ENCODE peak calls at places on chromosomes 2 and 18, in nine cellular contexts. X is dorsolateral prefrontal cortex, I is psoas muscle, G is GM23338, F is right lobe of liver, L is AG04450, B is neural progenitor cell, H is thoracic aorta, U is fibroblast of mammary gland. E is an unnamed sample.

GRCh38 chr2:176129013-176129796 is at the start of gene HOXD8:
- DNase-seq in X (no peak), I (peak), G (peak), F (no peak), L (no peak), B (peak), H (no peak), U (peak), E (peak)

GRCh38 chr18:59448546-59448945 is 89.5 kb upstream of the LMAN1 start:
- DNase-seq in X (no peak), I (no peak), G (no peak), F (no peak), L (no peak), B (no peak), H (no peak), U (peak), E (peak)

GRCh38 chr2:2876350-2877042 is 501.1 kb downstream of the EIPR1 start:
- DNase-seq in X (no peak), I (no peak), G (peak), F (no peak), L (no peak), B (no peak), H (no peak), U (no peak), E (no peak)

GRCh38 chr2:48633143-48633542 is 15.5 kb downstream of the GTF2A1L start:
- DNase-seq in X (no peak), I (no peak), G (no peak), F (no peak), L (no peak), B (no peak), H (no peak), U (no peak), E (no peak)

GRCh38 chr2:8389373-8390108 is 292.3 kb upstream of the ID2 start:
- DNase-seq in X (no peak), I (no peak), G (no peak), F (no peak), L (no peak), B (no peak), H (no peak), U (peak), E (peak)

GRCh38 chr2:58098254-58099096 is 51.9 kb downstream of the VRK2 start:
- DNase-seq in X (no peak), I (no peak), G (no peak), F (no peak), L (no peak), B (no peak), H (no peak), U (peak), E (peak)

GRCh38 chr2:120740765-120741513 is 5.3 kb downstream of the GLI2 start:
- DNase-seq in X (no peak), I (no peak), G (peak), F (no peak), L (no peak), B (peak), H (no peak), U (no peak), E (peak)

GRCh38 chr2:105487142-105488069 is 88.6 kb upstream of the FHL2 start:
- DNase-seq in X (no peak), I (no peak), G (no peak), F (no peak), L (peak), B (no peak), H (no peak), U (peak), E (peak)

GRCh38 chr18:44876749-44877148 is 196.1 kb downstream of the SETBP1 start:
- DNase-seq in X (no peak), I (no peak), G (no peak), F (no peak), L (no peak), B (no peak), H (no peak), U (no peak), E (no peak)

GRCh38 chr2:100071350-100072043 is 70.9 kb downstream of the AFF3 start:
- DNase-seq in X (no peak), I (no peak), G (no peak), F (no peak), L (no peak), B (no peak), H (no peak), U (no peak), E (no peak)

GRCh38 chr2:156396126-156396525 is 40.1 kb upstream of the GPD2 start:
- DNase-seq in X (no peak), I (no peak), G (no peak), F (no peak), L (no peak), B (no peak), H (no peak), U (no peak), E (no peak)

GRCh38 chr2:232633413-232634318 is at the start of gene EFHD1:
- DNase-seq in X (peak), I (peak), G (peak), F (peak), L (no peak), B (peak), H (peak), U (peak), E (peak)

GRCh38 chr2:232632229-232632903 is 1.0 kb upstream of the EFHD1 start:
- DNase-seq in X (no peak), I (no peak), G (no peak), F (no peak), L (no peak), B (no peak), H (no peak), U (no peak), E (peak)

GRCh38 chr2:232634319-232635150 is 1.1 kb downstream of the EFHD1 start:
- DNase-seq in X (peak), I (peak), G (peak), F (no peak), L (no peak), B (peak), H (no peak), U (no peak), E (peak)

GRCh38 chr2:232635820-232636219 is 2.4 kb downstream of the EFHD1 start:
- DNase-seq in X (no peak), I (no peak), G (no peak), F (no peak), L (no peak), B (no peak), H (no peak), U (no peak), E (no peak)

DNA sequence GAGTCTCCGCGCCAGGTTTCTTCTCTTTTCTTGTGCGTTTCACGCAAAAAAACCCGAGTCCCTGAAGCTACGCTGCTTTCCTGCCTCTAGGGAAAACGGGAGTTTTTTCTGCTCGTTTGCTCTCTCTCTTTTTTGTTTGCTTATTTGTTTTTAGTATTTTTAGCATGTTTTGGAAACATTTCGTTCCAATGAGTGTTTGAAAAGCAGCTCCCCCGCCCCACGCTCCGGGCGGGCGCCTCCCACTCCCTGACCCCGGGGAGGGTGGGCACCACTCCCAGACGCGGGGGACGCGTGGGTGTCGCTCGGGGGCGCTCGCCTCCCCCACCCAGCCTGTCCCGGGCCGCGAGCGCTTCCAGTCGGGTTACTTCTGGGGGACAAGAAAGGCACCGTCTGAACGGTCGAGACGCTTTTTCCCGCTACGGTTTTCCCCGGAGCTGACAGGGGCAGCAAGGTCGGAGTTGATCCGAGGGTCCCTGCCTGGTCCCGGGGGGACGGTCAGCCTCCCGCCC is 446 bp upstream of the EFHD1 start:
- DNase-seq in X (peak), I (peak), G (peak), F (peak), L (no peak), B (peak), H (no peak), U (peak), E (no peak)
- TF ChIP-seq CTCF in X (peak), I (no peak), G (peak), F (no peak), L (no peak), B (peak), H (no peak), U (no peak), E (no peak)

GRCh38 chr2:60818272-60818671 is 62.2 kb downstream of the PAPOLG start:
- DNase-seq in X (no peak), I (no peak), G (no peak), F (no peak), L (no peak), B (no peak), H (no peak), U (peak), E (peak)
- H3K4me3 ChIP-seq in X (no peak), I (no peak), G (no peak), F (no peak), L (no peak), B (no peak), H (no peak), U (no peak), E (no peak)

GRCh38 chr18:11880586-11881304 is 27.4 kb downstream of the MPPE1 start:
- DNase-seq in X (no peak), I (no peak), G (no peak), F (no peak), L (no peak), B (no peak), H (no peak), U (no peak), E (no peak)
- TF ChIP-seq CTCF in X (no peak), I (no peak), G (no peak), F (no peak), L (no peak), B (no peak), H (no peak), U (no peak), E (no peak)

DNA sequence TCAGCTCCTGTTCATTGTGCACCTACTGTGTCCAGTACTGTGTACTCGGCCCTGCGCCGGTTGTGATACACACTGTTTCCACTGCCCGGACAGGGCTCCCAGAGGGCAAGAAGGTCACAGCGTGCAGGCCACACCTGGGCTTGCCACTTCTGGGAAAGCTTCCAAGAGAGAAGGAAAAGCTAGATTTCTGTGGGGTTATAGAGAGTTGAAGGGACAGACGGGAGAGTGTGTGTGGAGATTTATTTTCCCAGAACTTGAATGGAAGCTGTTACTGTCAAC is 3.8 kb upstream of the CNDP1 start:
- DNase-seq in X (no peak), I (no peak), G (no peak), F (no peak), L (no peak), B (no peak), H (no peak), U (no peak), E (no peak)
- H3K4me3 ChIP-seq in X (no peak), I (no peak), G (no peak), F (no peak), L (no peak), B (no peak), H (no peak), U (no peak), E (no peak)

GRCh38 chr2:172708247-172708646 is 27.4 kb upstream of the RAPGEF4 start:
- DNase-seq in X (no peak), I (no peak), G (no peak), F (no peak), L (no peak), B (no peak), H (no peak), U (no peak), E (no peak)

GRCh38 chr2:172702451-172702850 is 33.2 kb upstream of the RAPGEF4 start:
- DNase-seq in X (no peak), I (no peak), G (no peak), F (no peak), L (no peak), B (no peak), H (no peak), U (no peak), E (no peak)

GRCh38 chr2:172701250-172701649 is 34.4 kb upstream of the RAPGEF4 start:
- DNase-seq in X (no peak), I (no peak), G (no peak), F (no peak), L (peak), B (no peak), H (no peak), U (peak), E (peak)

GRCh38 chr2:172705352-172705751 is 30.3 kb upstream of the RAPGEF4 start:
- DNase-seq in X (no peak), I (no peak), G (no peak), F (no peak), L (no peak), B (no peak), H (no peak), U (no peak), E (no peak)

DNA sequence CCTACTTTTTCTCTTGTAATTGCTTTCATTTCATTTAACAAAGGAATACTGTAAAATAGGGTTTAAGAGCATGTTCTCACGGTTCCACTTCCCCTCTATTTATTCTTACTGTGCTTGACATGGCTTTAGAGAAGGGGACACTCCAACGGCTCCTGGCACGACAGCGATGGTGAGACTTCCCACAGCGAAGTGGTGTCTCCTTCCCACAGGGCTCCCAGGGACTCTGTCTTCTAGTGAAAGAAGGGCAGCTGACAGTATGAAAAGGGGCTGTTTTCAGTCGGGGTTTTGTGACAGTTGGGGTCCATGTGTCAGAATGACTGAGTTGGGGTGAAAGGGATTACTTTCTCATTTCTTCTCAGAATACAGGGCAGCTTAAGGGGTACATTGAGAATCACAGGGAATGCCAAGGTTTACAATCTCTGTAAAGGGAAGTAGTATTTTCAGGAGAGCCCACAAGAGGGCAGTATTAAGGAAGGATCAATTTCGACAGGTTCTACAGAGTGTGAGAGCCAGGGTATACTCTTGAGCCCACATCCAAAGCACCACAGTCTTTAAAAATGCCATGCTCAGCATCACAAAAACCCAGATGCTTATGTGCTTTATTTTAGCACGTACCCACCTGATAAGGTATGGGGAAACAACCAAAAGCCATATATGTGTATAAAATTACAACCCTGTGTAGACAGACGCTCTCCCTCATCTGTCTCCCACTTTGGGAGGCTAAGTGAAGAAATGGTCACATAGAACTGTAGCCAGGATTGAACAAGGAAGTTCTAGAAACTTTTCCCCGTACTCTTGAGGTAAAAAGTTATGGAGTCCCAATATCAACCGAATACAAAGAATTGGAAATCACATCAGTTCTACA is 31.3 kb upstream of the RAPGEF4 start:
- DNase-seq in X (no peak), I (no peak), G (peak), F (no peak), L (no peak), B (peak), H (no peak), U (peak), E (peak)
- TF ChIP-seq CTCF in X (peak), I (peak), G (peak), F (peak), L (peak), B (peak), H (peak), U (peak), E (peak)

E was measured in cardiac fibroblast.